ENCODE peak calls at places on chromosomes 6 and 20, in four cellular contexts. E is HL-60, D is GM12878, S is K562. H is an unnamed sample.

GRCh38 chr6:33878541-33878940 is 74.7 kb upstream of the MLN start:
- DNase-seq in E (no peak), D (no peak), S (no peak), H (no peak)

GRCh38 chr6:157954150-157955117 is 27.2 kb upstream of the SYNJ2 start:
- DNase-seq in E (peak; percentile 17), D (no peak), S (no peak), H (no peak)

GRCh38 chr6:35077006-35077712 is 64.0 kb downstream of the TCP11 start:
- DNase-seq in E (no peak), D (no peak), S (no peak), H (no peak)

GRCh38 chr6:38638941-38639497 is 710 bp downstream of the BTBD9 start:
- DNase-seq in E (peak; percentile 14), D (no peak), S (no peak), H (peak; percentile 10)

GRCh38 chr6:52539607-52540006 is 37.3 kb downstream of the TRAM2 start:
- DNase-seq in E (no peak), D (no peak), S (no peak), H (no peak)

GRCh38 chr6:157314705-157315321 is 8.5 kb downstream of the TMEM242 start:
- DNase-seq in E (no peak), D (peak; percentile 42), S (peak; percentile 35), H (no peak)

GRCh38 chr6:13457577-13457976 is 29.8 kb downstream of the GFOD1 start:
- DNase-seq in E (no peak), D (no peak), S (no peak), H (no peak)

GRCh38 chr6:128723667-128724066 is 159.3 kb upstream of the LAMA2 start:
- DNase-seq in E (no peak), D (no peak), S (no peak), H (no peak)

GRCh38 chr6:62942000-62942399 is 269.3 kb upstream of the FKBP1C start:
- DNase-seq in E (no peak), D (no peak), S (no peak), H (no peak)

GRCh38 chr20:2133318-2134183 is 31.9 kb downstream of the STK35 start:
- DNase-seq in E (no peak), D (peak; percentile 16), S (no peak), H (no peak)

GRCh38 chr6:167951781-167952511 is 45.5 kb upstream of the KIF25 start:
- DNase-seq in E (no peak), D (no peak), S (no peak), H (no peak)

GRCh38 chr6:140071115-140071514 is 696.7 kb upstream of the CITED2 start:
- DNase-seq in E (no peak), D (no peak), S (no peak), H (no peak)

GRCh38 chr20:17694767-17695166 is 5.0 kb upstream of the BANF2 start:
- DNase-seq in E (no peak), D (no peak), S (no peak), H (no peak)

GRCh38 chr6:112382778-112383177 is 35.6 kb downstream of the RFPL4B start:
- DNase-seq in E (no peak), D (no peak), S (no peak), H (no peak)

GRCh38 chr6:150692604-150693003 is 92.9 kb downstream of the PLEKHG1 start:
- DNase-seq in E (no peak), D (peak; percentile 38), S (no peak), H (no peak)

GRCh38 chr6:99111590-99111989 is 163.8 kb upstream of the FBXL4 start:
- DNase-seq in E (no peak), D (no peak), S (no peak), H (no peak)

GRCh38 chr6:132392792-132393191 is 8.5 kb downstream of the MOXD1 start:
- DNase-seq in E (no peak), D (no peak), S (no peak), H (no peak)

GRCh38 chr6:139695361-139695760 is 320.9 kb upstream of the CITED2 start:
- DNase-seq in E (no peak), D (no peak), S (no peak), H (no peak)

GRCh38 chr6:159463440-159463839 is 229.6 kb downstream of the SOD2 start:
- DNase-seq in E (no peak), D (no peak), S (no peak), H (no peak)

GRCh38 chr20:47141350-47141921 is 215.1 kb downstream of the ZMYND8 start:
- DNase-seq in E (no peak), D (no peak), S (no peak), H (no peak)

GRCh38 chr20:47143658-47144057 is 212.8 kb downstream of the ZMYND8 start:
- DNase-seq in E (peak; percentile 12), D (no peak), S (no peak), H (no peak)

GRCh38 chr20:47139934-47140333 is 216.6 kb downstream of the ZMYND8 start:
- DNase-seq in E (no peak), D (no peak), S (no peak), H (no peak)

GRCh38 chr20:47142782-47143170 is 213.7 kb downstream of the ZMYND8 start:
- DNase-seq in E (no peak), D (no peak), S (no peak), H (no peak)

GRCh38 chr20:47141941-47142781 is 214.3 kb downstream of the ZMYND8 start:
- DNase-seq in E (no peak), D (no peak), S (no peak), H (no peak)
- TF ChIP-seq SPI1 in E (no peak), D (no peak), S (no peak), H (no peak)

DNA sequence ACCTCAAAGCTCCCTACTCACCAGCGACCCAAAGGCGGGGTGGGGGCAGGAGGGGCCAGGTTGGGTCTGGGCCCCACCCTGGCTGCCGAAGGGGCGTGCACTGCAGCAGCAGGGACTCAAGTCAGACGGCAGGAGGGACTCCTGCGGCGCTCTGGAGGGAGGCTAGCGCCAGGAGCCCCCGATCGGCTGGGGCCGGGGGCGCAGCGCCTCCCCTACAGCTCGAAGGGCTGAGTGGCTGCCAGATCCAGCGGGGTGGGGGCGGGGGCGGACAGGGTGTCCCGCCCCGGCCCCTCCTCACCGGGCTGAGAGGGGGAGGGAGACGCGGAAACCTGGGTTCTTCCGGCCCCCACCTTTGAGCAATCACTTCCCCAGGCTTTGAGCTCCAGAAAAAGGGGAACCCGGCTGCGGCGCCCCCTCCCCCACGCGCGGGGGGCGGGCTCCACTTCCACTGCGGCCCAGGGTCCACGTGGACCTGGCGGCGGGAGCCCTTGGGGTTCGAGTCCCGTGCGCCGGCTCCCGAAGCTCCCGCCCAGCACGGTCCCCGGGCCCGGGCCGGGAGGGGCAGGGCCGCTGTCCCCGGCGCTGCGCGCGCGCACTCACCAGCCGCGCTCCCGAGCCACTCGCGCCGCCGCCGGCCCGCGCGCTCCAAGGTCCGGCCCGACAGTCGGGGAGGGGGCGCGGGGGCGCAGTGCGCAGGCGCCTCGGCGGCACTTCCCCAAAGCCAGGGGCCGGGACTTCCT is at the start of gene RGS19:
- DNase-seq in E (peak; percentile 94), D (no peak), S (peak; percentile 91), H (peak; percentile 70)
- TF ChIP-seq POLR2AphosphoS5 in E (no peak), D (no peak), S (no peak), H (no peak)

GRCh38 chr6:137241481-137242011 is 22.4 kb upstream of the IFNGR1 start:
- DNase-seq in E (no peak), D (no peak), S (no peak), H (no peak)
- TF ChIP-seq SPI1 in E (no peak), D (no peak), S (no peak), H (no peak)

GRCh38 chr20:62977613-62978558 is 25.4 kb downstream of the SLC17A9 start:
- DNase-seq in E (no peak), D (peak; percentile 71), S (peak; percentile 67), H (peak; percentile 79)
- TF ChIP-seq POLR2AphosphoS5 in E (no peak), D (peak; percentile 68), S (no peak), H (no peak)

H was measured in GM12891.